ENCODE peak calls at places on chromosomes 6 and 20, in four cellular contexts. R, S, I and V are unnamed samples.

GRCh38 chr6:20866940-20867630 is 332.8 kb downstream of the CDKAL1 start:
- DNase-seq in S (no peak), I (peak; percentile 66), R (peak; percentile 35), V (no peak)

GRCh38 chr6:83429269-83429668 is 1.6 kb downstream of the ME1 start:
- DNase-seq in I (peak; percentile 17), S (no peak), R (no peak), V (no peak)

GRCh38 chr6:38773338-38773737 is 58.2 kb downstream of the DNAH8 start:
- DNase-seq in S (no peak), I (peak; percentile 62), R (peak; percentile 75), V (peak; percentile 29)

GRCh38 chr20:62511915-62512610 is 36.3 kb upstream of the GATA5 start:
- DNase-seq in R (no peak), I (no peak), S (no peak), V (no peak)

GRCh38 chr20:8421981-8422380 is 289.9 kb downstream of the PLCB1 start:
- DNase-seq in S (no peak), I (no peak), R (no peak), V (no peak)

GRCh38 chr20:39974966-39975501 is 714.0 kb downstream of the MAFB start:
- DNase-seq in I (no peak), S (peak; percentile 38), R (no peak), V (no peak)

GRCh38 chr6:112049051-112049799 is 4.7 kb upstream of the CCN6 start:
- DNase-seq in R (no peak), I (peak; percentile 5), S (no peak), V (no peak)

GRCh38 chr6:23301546-23301945 is 732.2 kb downstream of the HDGFL1 start:
- DNase-seq in S (no peak), R (no peak), I (no peak), V (no peak)

GRCh38 chr6:113564401-113565161 is 292.6 kb upstream of the MARCKS start:
- DNase-seq in S (peak; percentile 83), R (no peak), I (no peak), V (peak; percentile 68)

GRCh38 chr20:50026746-50027575 is 44.2 kb downstream of the SNAI1 start:
- DNase-seq in R (no peak), S (no peak), I (no peak), V (no peak)

GRCh38 chr20:49603209-49603627 is 35.3 kb upstream of the PTGIS start:
- DNase-seq in I (peak; percentile 43), R (no peak), S (no peak), V (no peak)

DNA sequence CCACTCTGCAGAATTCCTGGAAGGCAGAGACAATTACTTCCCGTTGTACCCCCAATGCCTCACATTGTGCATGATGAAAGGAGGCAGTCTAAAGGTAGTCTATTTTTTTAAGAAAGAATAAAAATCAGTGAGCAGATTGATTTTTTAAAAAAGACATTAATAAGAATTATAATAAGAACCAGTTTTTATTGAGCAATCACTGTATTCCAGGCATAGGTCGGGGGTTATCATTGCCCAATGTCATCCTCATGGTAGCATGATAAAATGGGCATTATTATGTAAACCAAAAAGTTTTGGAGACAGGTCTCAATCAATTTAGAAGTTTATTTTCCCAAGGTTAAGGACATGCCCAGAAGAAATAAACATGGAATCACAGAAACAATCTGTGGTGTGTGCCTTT is 14.0 kb upstream of the QKI start:
- DNase-seq in I (no peak), S (no peak), R (no peak), V (no peak)
- H3K4me1 ChIP-seq in I (peaks cover 5% of the 10 kb centered on the region), S (peaks cover 14% of the 10 kb centered on the region), R (no peaks in the 10 kb centered on the region), V (peaks cover 39% of the 10 kb centered on the region)

GRCh38 chr6:106085687-106085983 is 501 bp upstream of the PRDM1 start:
- DNase-seq in S (no peak), I (no peak), R (no peak), V (no peak)

GRCh38 chr6:106084106-106084963 is 1.8 kb upstream of the PRDM1 start:
- DNase-seq in S (no peak), I (peak; percentile 54), R (peak; percentile 85), V (no peak)

GRCh38 chr6:106084973-106085686 is 1.0 kb upstream of the PRDM1 start:
- DNase-seq in R (no peak), S (no peak), I (peak; percentile 40), V (no peak)

GRCh38 chr6:106087548-106088325 is 1.6 kb downstream of the PRDM1 start:
- DNase-seq in I (peak; percentile 53), S (no peak), R (no peak), V (peak; percentile 27)

DNA sequence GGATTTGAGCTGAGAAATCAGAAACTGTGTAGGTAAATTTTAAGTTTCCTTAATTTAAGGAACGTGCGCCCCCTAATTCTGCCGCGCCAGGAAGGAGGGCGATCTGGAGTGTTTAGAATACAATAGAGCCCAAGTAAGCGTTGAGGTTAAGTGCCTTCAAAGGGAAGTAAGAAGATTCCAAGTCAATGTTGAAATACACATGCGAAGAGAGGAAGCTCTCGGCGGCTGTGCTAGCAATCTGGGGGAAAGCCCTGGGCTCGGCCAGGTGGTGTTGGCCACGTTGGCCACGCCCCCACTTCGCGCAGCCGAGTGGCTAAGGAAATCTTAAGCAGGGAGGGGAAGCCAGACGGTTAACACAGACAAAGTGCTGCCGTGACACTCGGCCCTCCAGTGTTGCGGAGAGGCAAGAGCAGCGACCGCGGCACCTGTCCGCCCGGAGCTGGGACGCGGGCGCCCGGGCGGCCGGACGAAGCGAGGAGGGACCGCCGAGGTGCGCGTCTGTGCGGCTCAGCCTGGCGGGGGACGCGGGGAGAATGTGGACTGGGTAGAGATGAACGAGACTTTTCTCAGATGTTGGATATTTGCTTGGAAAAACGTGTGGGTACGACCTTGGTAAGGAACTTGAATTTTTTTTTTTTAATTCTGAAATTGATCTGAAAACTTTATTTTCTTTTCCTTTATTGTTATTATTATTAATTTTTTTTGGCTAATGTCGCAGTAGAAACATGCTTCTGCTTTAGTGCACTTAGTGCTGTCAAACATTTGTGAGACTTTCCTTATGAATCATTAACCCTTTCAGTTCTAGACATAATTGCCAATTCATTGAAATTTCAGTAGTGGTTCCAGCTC is at the start of gene PRDM1:
- DNase-seq in R (peak; percentile 83), S (peak; percentile 92), I (peak; percentile 87), V (peak; percentile 78)
- H3K4me1 ChIP-seq in R (peaks cover 62% of the 10 kb centered on the region), S (no peaks in the 10 kb centered on the region), I (peaks cover 52% of the 10 kb centered on the region), V (peaks cover 5% of the 10 kb centered on the region)

GRCh38 chr6:56652994-56653393 is 10.3 kb upstream of the DST start:
- DNase-seq in S (no peak), I (peak; percentile 90), R (no peak), V (no peak)
- H3K4me1 ChIP-seq in S (no peaks in the 10 kb centered on the region), I (peaks cover 47% of the 10 kb centered on the region), R (no peaks in the 10 kb centered on the region), V (no peaks in the 10 kb centered on the region)

GRCh38 chr20:14710941-14711340 is 373.5 kb upstream of the FLRT3 start:
- DNase-seq in R (no peak), S (no peak), I (no peak), V (no peak)
- H3K4me1 ChIP-seq in R (no peaks in the 10 kb centered on the region), S (no peaks in the 10 kb centered on the region), I (peaks cover 48% of the 10 kb centered on the region), V (no peaks in the 10 kb centered on the region)